ENCODE peak calls at places on chromosomes 1 and 21, in eight cellular contexts. One of them, this sample, is unnamed.
A peak's percentile ranks its signal among the peaks of the same experiment; 100 is the strongest.

GRCh38 chr1:231844986-231845502 is 218.5 kb downstream of the DISC1 start:
- DNase-seq in left ventricle myocardium inferior: no peak
- DNase-seq in NT2/D1: no peak
- DNase-seq in adrenal gland: no peak
- DNase-seq in effector memory CD4-positive, alpha-beta T cell: no peak
- DNase-seq in heart right ventricle: no peak
- DNase-seq in dorsolateral prefrontal cortex: no peak
- DNase-seq in heart left ventricle: no peak
- DNase-seq in this sample: peak; percentile 71

GRCh38 chr1:105337427-105337826 is 1587.7 kb downstream of the AMY1C start:
- DNase-seq in heart left ventricle: no peak
- DNase-seq in heart right ventricle: no peak
- DNase-seq in left ventricle myocardium inferior: no peak
- DNase-seq in effector memory CD4-positive, alpha-beta T cell: no peak
- DNase-seq in adrenal gland: no peak
- DNase-seq in dorsolateral prefrontal cortex: no peak
- DNase-seq in NT2/D1: no peak
- DNase-seq in this sample: no peak

GRCh38 chr1:229582011-229582694 is 23.6 kb upstream of the ABCB10 start:
- DNase-seq in left ventricle myocardium inferior: peak; percentile 47
- DNase-seq in dorsolateral prefrontal cortex: no peak
- DNase-seq in adrenal gland: peak; percentile 76
- DNase-seq in NT2/D1: no peak
- DNase-seq in effector memory CD4-positive, alpha-beta T cell: no peak
- DNase-seq in heart left ventricle: peak; percentile 84
- DNase-seq in heart right ventricle: peak; percentile 62
- DNase-seq in this sample: no peak

GRCh38 chr1:42479621-42480020 is 16.5 kb downstream of the CCDC30 start:
- DNase-seq in heart right ventricle: no peak
- DNase-seq in dorsolateral prefrontal cortex: no peak
- DNase-seq in effector memory CD4-positive, alpha-beta T cell: no peak
- DNase-seq in heart left ventricle: no peak
- DNase-seq in adrenal gland: no peak
- DNase-seq in left ventricle myocardium inferior: no peak
- DNase-seq in NT2/D1: no peak
- DNase-seq in this sample: no peak

GRCh38 chr1:154574715-154575114 is 7.1 kb downstream of the CHRNB2 start:
- DNase-seq in adrenal gland: no peak
- DNase-seq in left ventricle myocardium inferior: no peak
- DNase-seq in NT2/D1: no peak
- DNase-seq in heart right ventricle: no peak
- DNase-seq in dorsolateral prefrontal cortex: no peak
- DNase-seq in effector memory CD4-positive, alpha-beta T cell: no peak
- DNase-seq in heart left ventricle: no peak
- DNase-seq in this sample: no peak

GRCh38 chr21:44300262-44300959 is 558 bp downstream of the PFKL start:
- DNase-seq in heart right ventricle: peak; percentile 80
- DNase-seq in dorsolateral prefrontal cortex: no peak
- DNase-seq in effector memory CD4-positive, alpha-beta T cell: peak; percentile 28
- DNase-seq in NT2/D1: no peak
- DNase-seq in heart left ventricle: peak; percentile 86
- DNase-seq in left ventricle myocardium inferior: peak; percentile 81
- DNase-seq in adrenal gland: peak; percentile 77
- DNase-seq in this sample: peak; percentile 89

GRCh38 chr1:50610563-50610962 is 187.3 kb upstream of the DMRTA2 start:
- DNase-seq in heart right ventricle: no peak
- DNase-seq in left ventricle myocardium inferior: no peak
- DNase-seq in effector memory CD4-positive, alpha-beta T cell: no peak
- DNase-seq in adrenal gland: no peak
- DNase-seq in heart left ventricle: no peak
- DNase-seq in dorsolateral prefrontal cortex: no peak
- DNase-seq in NT2/D1: no peak
- DNase-seq in this sample: no peak

GRCh38 chr1:181117648-181118449 is 29.3 kb downstream of the IER5 start:
- DNase-seq in left ventricle myocardium inferior: no peak
- DNase-seq in dorsolateral prefrontal cortex: no peak
- DNase-seq in heart right ventricle: no peak
- DNase-seq in adrenal gland: no peak
- DNase-seq in heart left ventricle: no peak
- DNase-seq in NT2/D1: no peak
- DNase-seq in effector memory CD4-positive, alpha-beta T cell: no peak
- DNase-seq in this sample: no peak

GRCh38 chr21:35476616-35477395 is 427.7 kb upstream of the RUNX1 start:
- DNase-seq in heart left ventricle: no peak
- DNase-seq in heart right ventricle: no peak
- DNase-seq in left ventricle myocardium inferior: no peak
- DNase-seq in adrenal gland: no peak
- DNase-seq in effector memory CD4-positive, alpha-beta T cell: no peak
- DNase-seq in dorsolateral prefrontal cortex: no peak
- DNase-seq in NT2/D1: no peak
- DNase-seq in this sample: no peak

GRCh38 chr1:214146523-214146922 is 134.4 kb upstream of the SMYD2 start:
- DNase-seq in left ventricle myocardium inferior: no peak
- DNase-seq in adrenal gland: no peak
- DNase-seq in dorsolateral prefrontal cortex: no peak
- DNase-seq in NT2/D1: no peak
- DNase-seq in effector memory CD4-positive, alpha-beta T cell: no peak
- DNase-seq in heart right ventricle: no peak
- DNase-seq in heart left ventricle: no peak
- DNase-seq in this sample: no peak

GRCh38 chr21:34765619-34766018 is 96.8 kb downstream of the CLIC6 start:
- DNase-seq in heart right ventricle: no peak
- DNase-seq in dorsolateral prefrontal cortex: no peak
- DNase-seq in left ventricle myocardium inferior: no peak
- DNase-seq in heart left ventricle: no peak
- DNase-seq in effector memory CD4-positive, alpha-beta T cell: no peak
- DNase-seq in NT2/D1: no peak
- DNase-seq in adrenal gland: no peak
- DNase-seq in this sample: no peak

GRCh38 chr1:170001266-170001665 is 73.2 kb downstream of the KIFAP3 start:
- DNase-seq in dorsolateral prefrontal cortex: no peak
- DNase-seq in heart right ventricle: no peak
- DNase-seq in heart left ventricle: no peak
- DNase-seq in effector memory CD4-positive, alpha-beta T cell: no peak
- DNase-seq in adrenal gland: no peak
- DNase-seq in left ventricle myocardium inferior: no peak
- DNase-seq in NT2/D1: no peak
- DNase-seq in this sample: no peak

GRCh38 chr1:209086486-209087192 is 496.9 kb upstream of the CAMK1G start:
- DNase-seq in heart left ventricle: no peak
- DNase-seq in effector memory CD4-positive, alpha-beta T cell: no peak
- DNase-seq in adrenal gland: no peak
- DNase-seq in left ventricle myocardium inferior: no peak
- DNase-seq in dorsolateral prefrontal cortex: no peak
- DNase-seq in NT2/D1: no peak
- DNase-seq in heart right ventricle: no peak
- DNase-seq in this sample: no peak

GRCh38 chr1:33036051-33036525 is 595 bp downstream of the AK2 start:
- DNase-seq in left ventricle myocardium inferior: no peak
- DNase-seq in dorsolateral prefrontal cortex: no peak
- DNase-seq in heart left ventricle: no peak
- DNase-seq in adrenal gland: no peak
- DNase-seq in heart right ventricle: no peak
- DNase-seq in effector memory CD4-positive, alpha-beta T cell: no peak
- DNase-seq in NT2/D1: no peak
- DNase-seq in this sample: no peak

GRCh38 chr1:22412932-22413727 is 38.5 kb upstream of the ZBTB40 start:
- DNase-seq in effector memory CD4-positive, alpha-beta T cell: no peak
- DNase-seq in dorsolateral prefrontal cortex: no peak
- DNase-seq in NT2/D1: no peak
- DNase-seq in heart right ventricle: no peak
- DNase-seq in heart left ventricle: no peak
- DNase-seq in left ventricle myocardium inferior: no peak
- DNase-seq in adrenal gland: peak; percentile 80
- DNase-seq in this sample: no peak

GRCh38 chr1:1599030-1599916 is 662 bp downstream of the FNDC10 start:
- DNase-seq in adrenal gland: peak; percentile 36
- DNase-seq in NT2/D1: no peak
- DNase-seq in heart left ventricle: no peak
- DNase-seq in effector memory CD4-positive, alpha-beta T cell: no peak
- DNase-seq in heart right ventricle: peak; percentile 30
- DNase-seq in dorsolateral prefrontal cortex: no peak
- DNase-seq in left ventricle myocardium inferior: no peak
- DNase-seq in this sample: no peak

GRCh38 chr1:177163844-177164379 is 600 bp downstream of the ASTN1 start:
- DNase-seq in heart right ventricle: no peak
- DNase-seq in adrenal gland: peak; percentile 13
- DNase-seq in dorsolateral prefrontal cortex: peak; percentile 22
- DNase-seq in heart left ventricle: no peak
- DNase-seq in effector memory CD4-positive, alpha-beta T cell: no peak
- DNase-seq in NT2/D1: no peak
- DNase-seq in left ventricle myocardium inferior: peak; percentile 16
- DNase-seq in this sample: no peak
- H3K4me3 ChIP-seq in heart right ventricle: no peak overlapping the region
- H3K4me3 ChIP-seq in adrenal gland: peak overlapping the region; percentile 52
- H3K4me3 ChIP-seq in dorsolateral prefrontal cortex: peak overlapping the region; percentile 68
- H3K4me3 ChIP-seq in heart left ventricle: peak overlapping the region; percentile 56
- H3K4me3 ChIP-seq in effector memory CD4-positive, alpha-beta T cell: no peak overlapping the region
- H3K4me3 ChIP-seq in NT2/D1: peak overlapping the region; percentile 79
- H3K4me3 ChIP-seq in left ventricle myocardium inferior: peak overlapping the region; percentile 62
- H3K4me3 ChIP-seq in this sample: peak overlapping the region; percentile 31

DNA sequence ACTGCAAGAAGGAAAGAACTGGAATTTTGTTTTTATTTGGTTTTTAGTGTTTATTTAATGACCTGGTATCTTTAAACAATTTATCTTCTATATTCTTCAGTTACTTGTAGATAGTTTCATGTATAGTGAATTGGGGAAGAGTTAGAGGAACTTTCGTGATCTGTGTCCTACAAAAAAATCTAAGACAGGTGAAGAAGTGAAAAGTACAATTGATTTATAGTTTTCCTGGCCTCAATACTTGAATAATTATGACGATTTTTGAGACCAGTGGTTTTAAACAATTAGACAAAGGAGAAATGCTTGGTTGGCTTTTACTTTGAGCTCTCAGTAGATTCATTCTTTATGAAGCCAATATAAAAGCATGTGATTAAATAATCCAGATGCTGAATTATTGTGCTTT is 7.5 kb downstream of the MIER1 start:
- DNase-seq in effector memory CD4-positive, alpha-beta T cell: no peak
- DNase-seq in dorsolateral prefrontal cortex: no peak
- DNase-seq in NT2/D1: no peak
- DNase-seq in heart left ventricle: no peak
- DNase-seq in left ventricle myocardium inferior: no peak
- DNase-seq in heart right ventricle: no peak
- DNase-seq in adrenal gland: no peak
- DNase-seq in this sample: no peak
- H3K4me3 ChIP-seq in effector memory CD4-positive, alpha-beta T cell: no peak overlapping the region
- H3K4me3 ChIP-seq in dorsolateral prefrontal cortex: peak overlapping the region; percentile 83
- H3K4me3 ChIP-seq in NT2/D1: no peak overlapping the region
- H3K4me3 ChIP-seq in heart left ventricle: no peak overlapping the region
- H3K4me3 ChIP-seq in left ventricle myocardium inferior: no peak overlapping the region
- H3K4me3 ChIP-seq in heart right ventricle: no peak overlapping the region
- H3K4me3 ChIP-seq in adrenal gland: no peak overlapping the region
- H3K4me3 ChIP-seq in this sample: no peak overlapping the region

DNA sequence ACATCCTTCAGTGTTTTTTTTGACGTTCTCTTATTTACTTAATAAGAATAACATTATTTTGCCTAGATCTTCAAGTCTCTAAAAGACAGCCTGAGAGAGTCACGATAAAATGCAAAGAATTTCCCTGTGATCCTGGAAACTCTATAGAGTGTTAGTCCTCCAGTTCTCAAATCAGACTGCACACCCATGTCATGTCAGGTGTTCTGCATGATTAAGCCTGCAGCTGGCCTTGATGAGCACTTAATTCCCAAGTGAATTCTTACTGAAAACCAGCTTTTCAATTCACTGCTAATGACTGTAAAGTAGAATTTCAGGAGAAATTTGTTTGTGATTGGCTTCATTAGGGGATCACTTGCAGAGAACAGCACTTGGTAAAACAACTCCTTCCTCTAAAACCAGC is 41.9 kb downstream of the CHML start:
- DNase-seq in adrenal gland: no peak
- DNase-seq in dorsolateral prefrontal cortex: no peak
- DNase-seq in heart right ventricle: no peak
- DNase-seq in NT2/D1: no peak
- DNase-seq in heart left ventricle: no peak
- DNase-seq in left ventricle myocardium inferior: no peak
- DNase-seq in effector memory CD4-positive, alpha-beta T cell: no peak
- DNase-seq in this sample: no peak
- H3K4me3 ChIP-seq in adrenal gland: no peak overlapping the region
- H3K4me3 ChIP-seq in dorsolateral prefrontal cortex: no peak overlapping the region
- H3K4me3 ChIP-seq in heart right ventricle: no peak overlapping the region
- H3K4me3 ChIP-seq in NT2/D1: no peak overlapping the region
- H3K4me3 ChIP-seq in heart left ventricle: no peak overlapping the region
- H3K4me3 ChIP-seq in left ventricle myocardium inferior: no peak overlapping the region
- H3K4me3 ChIP-seq in effector memory CD4-positive, alpha-beta T cell: no peak overlapping the region
- H3K4me3 ChIP-seq in this sample: no peak overlapping the region

DNA sequence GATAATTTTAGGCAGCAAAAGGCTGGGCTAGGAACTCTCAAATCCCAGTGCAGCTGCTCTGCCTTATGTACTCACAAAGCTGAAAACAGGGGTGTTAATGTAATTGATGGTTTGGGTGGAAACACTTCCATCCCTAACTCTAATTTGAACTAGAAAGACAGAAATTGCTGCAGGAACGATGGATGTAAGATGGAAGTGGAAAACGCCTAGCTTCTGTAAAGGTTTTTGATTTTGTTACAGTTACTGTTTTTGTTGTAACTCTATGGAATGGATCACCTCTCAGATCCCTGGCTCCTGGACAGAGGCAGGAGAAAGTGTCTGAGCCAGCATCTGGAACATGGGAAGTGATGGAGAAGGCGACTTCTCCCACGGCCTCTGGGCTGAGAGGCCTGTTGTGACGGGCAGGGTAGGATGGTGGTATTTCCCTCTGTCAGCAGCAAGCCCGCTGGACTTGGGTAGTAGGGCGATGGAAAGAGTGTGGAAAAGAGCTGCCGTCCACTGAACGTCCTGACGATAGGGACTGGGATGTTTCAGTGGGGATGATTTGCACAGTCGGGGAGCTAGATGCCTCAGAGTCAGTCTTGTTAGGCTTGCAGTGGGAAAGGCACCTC is 1.6 kb downstream of the TRAF5 start:
- DNase-seq in effector memory CD4-positive, alpha-beta T cell: no peak
- DNase-seq in NT2/D1: no peak
- DNase-seq in adrenal gland: no peak
- DNase-seq in heart left ventricle: no peak
- DNase-seq in left ventricle myocardium inferior: no peak
- DNase-seq in heart right ventricle: no peak
- DNase-seq in dorsolateral prefrontal cortex: no peak
- DNase-seq in this sample: no peak
- H3K4me3 ChIP-seq in effector memory CD4-positive, alpha-beta T cell: peak overlapping the region; percentile 85
- H3K4me3 ChIP-seq in NT2/D1: no peak overlapping the region
- H3K4me3 ChIP-seq in adrenal gland: no peak overlapping the region
- H3K4me3 ChIP-seq in heart left ventricle: peak overlapping the region; percentile 71
- H3K4me3 ChIP-seq in left ventricle myocardium inferior: peak overlapping the region; percentile 90
- H3K4me3 ChIP-seq in heart right ventricle: no peak overlapping the region
- H3K4me3 ChIP-seq in dorsolateral prefrontal cortex: no peak overlapping the region
- H3K4me3 ChIP-seq in this sample: peak overlapping the region; percentile 79

GRCh38 chr1:225431081-225431863 is 3.4 kb upstream of the LBR start:
- DNase-seq in NT2/D1: no peak
- DNase-seq in adrenal gland: no peak
- DNase-seq in heart left ventricle: no peak
- DNase-seq in effector memory CD4-positive, alpha-beta T cell: no peak
- DNase-seq in heart right ventricle: no peak
- DNase-seq in dorsolateral prefrontal cortex: no peak
- DNase-seq in left ventricle myocardium inferior: no peak
- DNase-seq in this sample: no peak
- H3K4me3 ChIP-seq in NT2/D1: no peak overlapping the region
- H3K4me3 ChIP-seq in adrenal gland: no peak overlapping the region
- H3K4me3 ChIP-seq in heart left ventricle: no peak overlapping the region
- H3K4me3 ChIP-seq in effector memory CD4-positive, alpha-beta T cell: no peak overlapping the region
- H3K4me3 ChIP-seq in heart right ventricle: no peak overlapping the region
- H3K4me3 ChIP-seq in dorsolateral prefrontal cortex: no peak overlapping the region
- H3K4me3 ChIP-seq in left ventricle myocardium inferior: no peak overlapping the region
- H3K4me3 ChIP-seq in this sample: no peak overlapping the region

This sample was measured in suprapubic skin.